ENCODE peak calls at places on chromosomes 7 and 10, in eight cellular contexts. T, V, Y, Q, U, P, R and H are unnamed samples. For H3K4me1, H3K9me3 and H3K36me3, the result is how much of the 10 kb centered on the place peaks cover.

GRCh38 chr7:129750091-129750870 is 138.8 kb downstream of the NRF1 start:
- DNase-seq in T (no peak), V (no peak), Y (no peak), Q (no peak), U (no peak), P (no peak), R (no peak), H (no peak)

GRCh38 chr10:113646337-113647201 is 17.3 kb downstream of the NRAP start:
- DNase-seq in T (no peak), V (no peak), Y (peak), Q (no peak), U (no peak), P (no peak), R (no peak), H (no peak)

GRCh38 chr10:122282253-122282671 is 11.2 kb downstream of the BTBD16 start:
- DNase-seq in T (no peak), V (no peak), Y (no peak), Q (no peak), U (no peak), P (no peak), R (peak), H (no peak)

GRCh38 chr10:102384606-102385429 is 10.7 kb upstream of the NFKB2 start:
- DNase-seq in T (peak), V (no peak), Y (no peak), Q (no peak), U (no peak), P (no peak), R (no peak), H (no peak)

GRCh38 chr7:132164558-132165130 is 411.6 kb downstream of the PLXNA4 start:
- DNase-seq in T (peak), V (no peak), Y (no peak), Q (no peak), U (no peak), P (no peak), R (no peak), H (no peak)

GRCh38 chr10:119087271-119087897 is 6.8 kb upstream of the EIF3A start:
- DNase-seq in T (no peak), V (no peak), Y (no peak), Q (no peak), U (no peak), P (no peak), R (no peak), H (no peak)

GRCh38 chr7:40471891-40472290 is 337.1 kb downstream of the SUGCT start:
- DNase-seq in T (no peak), V (no peak), Y (no peak), Q (no peak), U (no peak), P (no peak), R (no peak), H (no peak)

GRCh38 chr7:96330193-96330592 is 8.3 kb upstream of the SLC25A13 start:
- DNase-seq in T (no peak), V (no peak), Y (no peak), Q (no peak), U (no peak), P (no peak), R (no peak), H (no peak)

GRCh38 chr10:125086716-125087115 is 73.6 kb downstream of the CTBP2 start:
- DNase-seq in T (no peak), V (no peak), Y (peak), Q (no peak), U (no peak), P (no peak), R (no peak), H (no peak)

GRCh38 chr7:107248551-107249316 is 79.9 kb downstream of the HBP1 start:
- DNase-seq in T (no peak), V (no peak), Y (no peak), Q (no peak), U (no peak), P (no peak), R (no peak), H (no peak)

GRCh38 chr7:143104759-143105158 is 27.1 kb upstream of the PIP start:
- DNase-seq in T (no peak), V (no peak), Y (no peak), Q (no peak), U (no peak), P (no peak), R (no peak), H (no peak)

GRCh38 chr7:91046322-91047088 is 217.7 kb upstream of the FZD1 start:
- DNase-seq in T (no peak), V (no peak), Y (no peak), Q (no peak), U (no peak), P (no peak), R (no peak), H (no peak)

GRCh38 chr7:45118830-45119452 is 7.4 kb upstream of the TBRG4 start:
- DNase-seq in T (no peak), V (no peak), Y (no peak), Q (no peak), U (no peak), P (no peak), R (no peak), H (no peak)

GRCh38 chr10:28853195-28853594 is 175.9 kb downstream of the BAMBI start:
- DNase-seq in T (peak), V (peak), Y (no peak), Q (peak), U (no peak), P (no peak), R (peak), H (no peak)

GRCh38 chr10:90775351-90776028 is 82.3 kb downstream of the HTR7 start:
- DNase-seq in T (no peak), V (no peak), Y (no peak), Q (no peak), U (no peak), P (peak), R (peak), H (no peak)

GRCh38 chr10:29535012-29535777 is 99.6 kb downstream of the SVIL start:
- DNase-seq in T (peak), V (peak), Y (no peak), Q (peak), U (no peak), P (no peak), R (peak), H (peak)

GRCh38 chr7:139431010-139431409 is 52.5 kb downstream of the KLRG2 start:
- DNase-seq in T (no peak), V (peak), Y (no peak), Q (no peak), U (no peak), P (no peak), R (no peak), H (no peak)

GRCh38 chr7:38736135-38736534 is 105.0 kb upstream of the AMPH start:
- DNase-seq in T (no peak), V (no peak), Y (no peak), Q (no peak), U (no peak), P (no peak), R (no peak), H (no peak)

GRCh38 chr7:82288769-82289535 is 154.6 kb downstream of the CACNA2D1 start:
- DNase-seq in T (no peak), V (peak), Y (no peak), Q (no peak), U (no peak), P (no peak), R (peak), H (peak)

GRCh38 chr7:82472966-82473365 is 29.4 kb upstream of the CACNA2D1 start:
- DNase-seq in T (no peak), V (no peak), Y (peak), Q (no peak), U (no peak), P (no peak), R (no peak), H (no peak)

GRCh38 chr10:13536674-13537366 is 8.0 kb upstream of the BEND7 start:
- DNase-seq in T (peak), V (peak), Y (peak), Q (no peak), U (no peak), P (peak), R (peak), H (peak)

GRCh38 chr7:108419961-108420360 is 36.3 kb downstream of the NRCAM start:
- DNase-seq in T (no peak), V (no peak), Y (no peak), Q (no peak), U (no peak), P (no peak), R (peak), H (no peak)

GRCh38 chr10:6729967-6730366 is 149.9 kb upstream of the PRKCQ start:
- DNase-seq in T (no peak), V (no peak), Y (no peak), Q (no peak), U (no peak), P (no peak), R (peak), H (no peak)

DNA sequence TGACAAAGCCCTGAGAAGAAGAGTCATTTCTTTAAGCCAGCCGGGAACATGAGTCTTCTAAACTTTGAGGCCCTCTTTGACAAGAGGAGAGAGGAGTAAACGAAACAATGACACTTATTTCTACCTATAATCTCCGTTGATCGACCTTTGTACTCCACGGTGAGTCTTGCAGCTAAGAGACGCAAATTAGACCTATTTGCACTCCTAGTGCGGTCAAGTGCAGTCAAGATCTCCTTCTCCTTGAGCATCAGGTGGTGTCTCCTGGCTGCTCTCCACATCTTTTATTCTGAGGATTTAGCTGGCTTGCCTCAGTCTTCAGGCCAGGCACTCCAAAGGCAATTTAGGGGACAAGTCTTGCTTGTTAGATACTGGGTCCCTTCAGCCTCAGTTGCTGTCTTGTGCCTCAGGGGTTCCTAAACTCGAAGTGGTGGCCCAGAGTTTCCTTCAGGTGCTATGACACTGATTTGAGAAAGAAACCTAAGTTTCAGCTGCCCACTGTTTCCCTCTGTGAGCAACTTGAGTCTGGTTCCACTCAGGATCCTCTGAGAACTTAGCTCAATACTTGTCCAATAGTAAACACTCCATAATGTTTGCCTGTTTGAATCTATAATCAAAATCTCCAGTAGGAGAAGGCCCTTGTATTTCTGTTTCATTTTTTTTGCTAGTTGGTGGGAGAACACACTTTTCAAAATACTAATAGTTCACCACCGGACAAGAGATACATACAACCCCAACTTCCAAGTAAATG is 312.9 kb downstream of the RNLS start:
- DNase-seq in T (no peak), V (no peak), Y (no peak), Q (no peak), U (no peak), P (no peak), R (no peak), H (peak)
- H3K4me1 ChIP-seq in T (under half), V (under half), Y (under half), Q (under half), U (under half), P (under half), R (under half), H (under half)

DNA sequence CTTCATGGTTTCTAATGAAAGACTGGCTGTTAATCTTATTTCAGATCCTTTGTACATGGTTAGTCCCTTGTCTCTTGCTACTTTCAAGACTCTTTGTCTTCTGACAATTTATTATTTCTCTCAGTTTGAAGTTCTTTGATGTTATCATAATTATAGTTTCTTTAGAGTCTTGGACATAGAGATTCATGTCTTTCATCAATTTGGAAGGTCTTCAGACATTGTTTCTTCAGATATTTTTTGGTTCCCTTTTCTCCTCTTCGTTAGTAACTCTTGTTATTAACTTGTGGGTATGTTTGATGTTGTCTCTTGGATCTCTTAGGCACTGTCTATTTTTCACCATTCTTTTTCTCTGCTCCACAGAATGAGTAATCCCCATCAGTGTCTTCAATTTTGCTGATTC is 8.8 kb downstream of the ZNF37A start:
- DNase-seq in T (no peak), V (no peak), Y (no peak), Q (no peak), U (no peak), P (no peak), R (no peak), H (no peak)
- H3K9me3 ChIP-seq in T (under half), V (under half), Y (half or more), Q (under half), U (under half), P (under half), R (under half), H (under half)

GRCh38 chr7:151215396-151215795 is 5.1 kb upstream of the H2BK1 start:
- DNase-seq in T (no peak), V (no peak), Y (no peak), Q (no peak), U (no peak), P (no peak), R (no peak), H (peak)

GRCh38 chr7:151210087-151210854 is at the start of gene H2BK1:
- DNase-seq in T (no peak), V (no peak), Y (no peak), Q (no peak), U (no peak), P (no peak), R (no peak), H (no peak)

GRCh38 chr7:151212626-151213025 is 2.3 kb upstream of the H2BK1 start:
- DNase-seq in T (no peak), V (no peak), Y (no peak), Q (no peak), U (no peak), P (no peak), R (no peak), H (no peak)

GRCh38 chr7:151211155-151211772 is 976 bp upstream of the H2BK1 start:
- DNase-seq in T (no peak), V (no peak), Y (no peak), Q (no peak), U (no peak), P (no peak), R (no peak), H (no peak)

GRCh38 chr7:151213826-151214225 is 3.5 kb upstream of the H2BK1 start:
- DNase-seq in T (no peak), V (no peak), Y (no peak), Q (no peak), U (no peak), P (no peak), R (no peak), H (no peak)
- H3K36me3 ChIP-seq in T (under half), V (half or more), Y (half or more), Q (under half), U (under half), P (under half), R (under half), H (under half)

GRCh38 chr10:79405221-79405994 is 40.0 kb downstream of the ZCCHC24 start:
- DNase-seq in T (peak), V (no peak), Y (peak), Q (no peak), U (no peak), P (no peak), R (no peak), H (no peak)

GRCh38 chr10:79402951-79403350 is 42.5 kb downstream of the ZCCHC24 start:
- DNase-seq in T (no peak), V (no peak), Y (peak), Q (no peak), U (no peak), P (no peak), R (no peak), H (no peak)

GRCh38 chr10:79403441-79404230 is 41.8 kb downstream of the ZCCHC24 start:
- DNase-seq in T (no peak), V (no peak), Y (peak), Q (no peak), U (no peak), P (no peak), R (peak), H (no peak)

GRCh38 chr10:79404690-79405131 is 40.7 kb downstream of the ZCCHC24 start:
- DNase-seq in T (no peak), V (no peak), Y (peak), Q (no peak), U (no peak), P (no peak), R (no peak), H (no peak)

DNA sequence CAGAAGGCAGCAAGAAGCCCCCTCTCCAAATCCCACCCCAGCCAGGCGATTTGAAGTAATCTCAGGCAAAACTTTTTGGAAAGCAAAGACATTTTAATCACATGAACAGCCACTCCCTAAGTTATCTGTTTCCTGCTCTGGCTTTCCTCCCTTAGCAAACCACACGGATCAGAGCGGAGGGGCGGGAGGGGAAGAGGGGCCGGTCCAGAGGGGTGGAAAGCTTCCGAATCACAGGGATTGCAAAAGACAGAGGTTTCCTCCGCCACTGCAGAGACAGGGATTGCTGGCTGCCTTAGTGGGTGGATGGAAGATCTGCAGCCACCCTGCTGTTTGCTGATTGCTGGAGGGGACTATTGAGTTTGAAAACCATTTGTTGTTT is 41.2 kb downstream of the ZCCHC24 start:
- DNase-seq in T (peak), V (no peak), Y (peak), Q (peak), U (no peak), P (no peak), R (peak), H (no peak)
- H3K4me1 ChIP-seq in T (half or more), V (under half), Y (half or more), Q (half or more), U (under half), P (under half), R (half or more), H (under half)

GRCh38 chr7:52838981-52839411 is 196.4 kb upstream of the POM121L12 start:
- DNase-seq in T (no peak), V (no peak), Y (no peak), Q (no peak), U (no peak), P (no peak), R (peak), H (no peak)

GRCh38 chr7:52843436-52843835 is 192.0 kb upstream of the POM121L12 start:
- DNase-seq in T (no peak), V (no peak), Y (no peak), Q (no peak), U (no peak), P (no peak), R (no peak), H (no peak)

DNA sequence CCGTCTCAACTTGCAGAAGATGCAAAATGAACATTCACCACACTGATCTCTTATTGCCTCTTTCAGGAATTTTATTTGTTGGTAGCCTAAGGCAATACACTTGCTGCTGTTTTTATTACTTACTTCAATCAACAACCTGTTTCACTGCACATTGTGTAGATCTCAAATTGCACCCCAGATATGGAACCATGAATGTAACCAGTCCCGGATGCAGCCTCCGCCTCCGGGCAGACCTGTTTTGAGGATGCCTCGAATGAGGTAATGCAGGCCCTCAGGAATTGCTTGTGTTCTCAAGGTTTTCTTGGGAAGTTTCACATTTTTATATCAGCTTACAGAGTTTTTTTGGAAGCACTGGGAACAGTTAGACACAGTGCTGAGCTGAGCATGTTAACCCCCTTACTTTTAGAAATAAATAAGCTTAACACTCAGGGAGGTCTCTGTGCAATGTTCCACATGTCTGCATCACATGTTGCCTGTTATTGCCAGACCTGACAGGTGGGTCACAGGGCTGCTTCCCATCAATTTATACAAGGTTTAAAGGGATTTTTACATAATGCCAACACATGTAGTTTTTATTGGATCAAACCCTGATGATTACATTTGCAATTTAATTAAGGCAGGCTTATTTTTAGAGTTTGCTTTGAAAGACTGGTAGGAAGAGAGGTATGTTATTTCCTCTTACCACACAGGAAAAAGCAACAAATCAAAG is 193.1 kb upstream of the POM121L12 start:
- DNase-seq in T (no peak), V (no peak), Y (no peak), Q (no peak), U (no peak), P (no peak), R (no peak), H (no peak)
- H3K9me3 ChIP-seq in T (under half), V (under half), Y (under half), Q (under half), U (under half), P (under half), R (under half), H (under half)

DNA sequence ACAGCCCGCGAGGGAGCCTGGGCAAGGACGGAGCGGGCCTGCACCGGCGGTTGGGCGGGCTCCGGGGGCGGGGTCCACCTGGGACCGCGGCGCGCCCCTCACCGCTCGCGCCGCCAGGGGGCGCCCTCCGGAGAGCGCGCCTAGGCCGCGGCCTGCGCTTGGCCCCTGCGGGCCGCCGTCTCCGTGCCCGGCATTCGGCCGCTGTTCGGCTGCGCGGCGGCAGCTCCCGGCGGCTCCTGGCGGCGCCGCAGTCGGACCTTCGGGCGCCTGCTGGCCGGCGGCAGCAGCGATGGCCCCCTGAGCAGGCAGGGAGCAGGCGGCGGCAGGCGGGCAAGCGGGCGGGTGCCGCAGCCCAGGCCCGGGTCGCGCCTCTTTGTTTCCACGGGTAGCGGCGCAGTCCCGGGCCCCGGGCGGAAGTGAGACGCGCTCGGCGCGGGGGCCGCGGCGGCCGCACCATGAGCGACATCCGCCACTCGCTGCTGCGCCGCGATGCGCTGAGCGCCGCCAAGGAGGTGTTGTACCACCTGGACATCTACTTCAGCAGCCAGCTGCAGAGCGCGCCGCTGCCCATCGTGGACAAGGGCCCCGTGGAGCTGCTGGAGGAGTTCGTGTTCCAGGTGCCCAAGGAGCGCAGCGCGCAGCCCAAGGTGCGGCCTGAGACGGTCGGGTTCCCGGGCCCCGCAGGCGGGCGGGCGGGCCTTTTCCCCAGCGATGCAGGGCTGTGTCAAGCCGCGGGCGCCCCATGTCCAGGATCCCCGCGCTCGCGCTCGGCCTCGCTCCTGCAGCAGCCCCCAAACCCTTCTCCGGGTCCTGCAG is at the start of gene INTS15:
- DNase-seq in T (peak), V (peak), Y (peak), Q (peak), U (peak), P (no peak), R (peak), H (peak)
- H3K36me3 ChIP-seq in T (under half), V (half or more), Y (half or more), Q (under half), U (under half), P (under half), R (under half), H (under half)

GRCh38 chr10:132589015-132589414 is 51.4 kb downstream of the INPP5A start:
- DNase-seq in T (no peak), V (no peak), Y (no peak), Q (no peak), U (no peak), P (no peak), R (no peak), H (no peak)
- H3K4me1 ChIP-seq in T (under half), V (under half), Y (half or more), Q (under half), U (under half), P (under half), R (under half), H (under half)